ENCODE peak calls at places on chromosomes 5 and 9, in seven cellular contexts. W, O, I, Q, V, Z and E are unnamed samples.

GRCh38 chr5:134175874-134176522 is 752 bp downstream of the SKP1 start:
- DNase-seq in Z (no peak), O (no peak), V (peak; percentile 47), I (peak; percentile 85), W (peak; percentile 25), Q (peak; percentile 42), E (no peak)

GRCh38 chr9:112218908-112219307 is 43.8 kb upstream of the SUSD1 start:
- DNase-seq in Q (no peak), Z (no peak), O (no peak), W (no peak), I (no peak), V (no peak), E (no peak)

GRCh38 chr9:114968710-114969109 is 38.3 kb upstream of the TNFSF8 start:
- DNase-seq in Q (peak; percentile 73), Z (no peak), W (peak; percentile 17), I (no peak), O (no peak), V (peak; percentile 59), E (no peak)

GRCh38 chr5:134143964-134144941 is 29.8 kb downstream of the TCF7 start:
- DNase-seq in W (no peak), V (no peak), Q (no peak), Z (no peak), I (peak; percentile 69), O (no peak), E (no peak)

GRCh38 chr5:114055810-114056476 is 305.9 kb upstream of the KCNN2 start:
- DNase-seq in Q (peak; percentile 41), Z (peak; percentile 21), V (peak; percentile 22), I (no peak), O (peak; percentile 54), W (peak; percentile 1), E (no peak)

GRCh38 chr5:131825404-131826013 is 28.7 kb upstream of the FNIP1 start:
- DNase-seq in O (no peak), Z (no peak), Q (peak; percentile 28), V (peak; percentile 67), I (no peak), W (no peak), E (no peak)

GRCh38 chr5:3993856-3994473 is 398.3 kb downstream of the IRX1 start:
- DNase-seq in Q (no peak), Z (no peak), I (no peak), V (no peak), O (no peak), W (no peak), E (no peak)

GRCh38 chr9:127388037-127388855 is 8.7 kb upstream of the SLC2A8 start:
- DNase-seq in O (no peak), Z (no peak), Q (peak; percentile 38), V (peak; percentile 97), W (peak; percentile 98), I (peak; percentile 95), E (no peak)

GRCh38 chr9:23551929-23552707 is 273.9 kb downstream of the ELAVL2 start:
- DNase-seq in V (no peak), Q (no peak), I (no peak), W (no peak), O (no peak), Z (no peak), E (no peak)

GRCh38 chr5:64437496-64437895 is 68.3 kb upstream of the RGS7BP start:
- DNase-seq in W (no peak), V (peak; percentile 22), Z (no peak), I (no peak), O (no peak), Q (no peak), E (no peak)

GRCh38 chr9:18747590-18747989 is 273.6 kb downstream of the ADAMTSL1 start:
- DNase-seq in V (no peak), O (no peak), Q (no peak), Z (no peak), I (no peak), W (peak; percentile 5), E (no peak)

GRCh38 chr5:181098642-181099452 is 32.1 kb downstream of the OR2V1 start:
- DNase-seq in Z (no peak), O (peak; percentile 52), V (no peak), I (no peak), Q (peak; percentile 37), W (no peak), E (no peak)

GRCh38 chr9:100213730-100214477 is 114.9 kb downstream of the INVS start:
- DNase-seq in Z (no peak), Q (peak; percentile 94), W (peak; percentile 88), O (no peak), V (peak; percentile 38), I (peak; percentile 51), E (no peak)

GRCh38 chr9:73230257-73230656 is 78.6 kb downstream of the ANXA1 start:
- DNase-seq in Q (no peak), I (no peak), O (no peak), V (no peak), Z (no peak), W (no peak), E (no peak)

GRCh38 chr9:130793589-130793988 is 41.5 kb upstream of the ABL1 start:
- DNase-seq in V (no peak), O (no peak), Q (no peak), Z (no peak), I (no peak), W (no peak), E (no peak)

GRCh38 chr9:123417289-123418051 is 61.5 kb downstream of the CRB2 start:
- DNase-seq in Q (no peak), I (no peak), Z (no peak), V (no peak), O (no peak), W (no peak), E (no peak)

GRCh38 chr9:93623736-93624135 is 47.4 kb downstream of the PHF2 start:
- DNase-seq in I (no peak), Q (no peak), W (no peak), V (no peak), Z (no peak), O (no peak), E (no peak)
- H2BK5ac ChIP-seq in I (no peak overlapping the region), Q (no peak overlapping the region), W (no peak overlapping the region), V (no peak overlapping the region), Z (no peak overlapping the region), O (no peak overlapping the region), E (no peak overlapping the region)

DNA sequence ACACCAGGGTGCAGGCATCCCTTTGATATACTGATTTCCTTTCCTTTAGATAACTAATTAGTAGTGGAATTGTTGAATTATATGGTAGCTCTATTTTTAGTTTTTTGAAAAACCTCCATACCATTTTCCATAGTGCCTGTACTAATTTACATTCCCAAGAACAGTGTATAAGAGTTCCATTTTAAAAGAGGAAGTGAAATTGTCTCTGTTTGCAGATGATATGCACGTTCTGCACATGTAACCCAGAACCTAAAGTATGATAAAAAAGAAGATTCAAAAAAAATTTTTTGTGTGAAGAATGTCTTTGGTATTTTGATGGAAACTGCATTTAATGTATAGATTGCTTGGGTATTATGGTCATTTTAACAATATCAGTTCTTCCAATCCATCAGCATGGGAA is 424.0 kb upstream of the CCNH start:
- DNase-seq in I (no peak), W (no peak), Q (no peak), V (no peak), O (no peak), Z (no peak), E (no peak)
- H2BK5ac ChIP-seq in I (no peak overlapping the region), W (no peak overlapping the region), Q (no peak overlapping the region), V (no peak overlapping the region), O (no peak overlapping the region), Z (no peak overlapping the region), E (no peak overlapping the region)

GRCh38 chr5:62064993-62065392 is 241.0 kb upstream of the KIF2A start:
- DNase-seq in Z (no peak), V (no peak), I (no peak), Q (no peak), O (no peak), W (no peak), E (no peak)

GRCh38 chr5:62068554-62068953 is 237.5 kb upstream of the KIF2A start:
- DNase-seq in I (no peak), V (no peak), Z (no peak), O (no peak), Q (no peak), W (no peak), E (no peak)

DNA sequence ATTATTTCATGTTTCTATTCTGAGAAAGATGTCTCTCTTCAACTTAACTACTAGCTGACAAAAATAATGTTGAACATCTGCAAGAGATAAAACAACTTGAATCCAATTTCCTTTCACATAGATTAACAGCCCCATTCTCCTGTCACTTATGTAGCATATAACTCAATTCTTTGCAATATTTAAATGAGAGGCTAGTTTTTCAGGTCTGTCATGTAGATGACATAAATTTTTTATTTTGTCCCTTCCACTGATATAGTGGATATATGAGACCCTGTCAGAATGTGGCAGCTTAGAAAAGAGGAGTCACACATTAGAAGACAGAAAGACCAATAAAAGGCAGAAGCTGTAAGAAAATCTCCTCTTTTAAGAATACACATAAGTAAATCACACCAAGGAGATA is 239.1 kb upstream of the KIF2A start:
- DNase-seq in Q (no peak), I (no peak), O (no peak), Z (no peak), V (no peak), W (no peak), E (no peak)
- H2BK5ac ChIP-seq in Q (no peak overlapping the region), I (no peak overlapping the region), O (no peak overlapping the region), Z (no peak overlapping the region), V (no peak overlapping the region), W (no peak overlapping the region), E (no peak overlapping the region)

GRCh38 chr5:150329881-150330876 is 27.3 kb upstream of the TCOF1 start:
- DNase-seq in Q (no peak), O (no peak), Z (no peak), V (no peak), W (no peak), I (no peak), E (no peak)
- H2BK5ac ChIP-seq in Q (no peak overlapping the region), O (no peak overlapping the region), Z (no peak overlapping the region), V (no peak overlapping the region), W (no peak overlapping the region), I (no peak overlapping the region), E (no peak overlapping the region)

GRCh38 chr9:74921732-74922131 is 31.0 kb downstream of the C9orf40 start:
- DNase-seq in I (no peak), O (no peak), Z (no peak), W (no peak), V (no peak), Q (no peak), E (no peak)
- H2BK5ac ChIP-seq in I (no peak overlapping the region), O (no peak overlapping the region), Z (no peak overlapping the region), W (no peak overlapping the region), V (no peak overlapping the region), Q (no peak overlapping the region), E (no peak overlapping the region)

GRCh38 chr9:94147776-94148175 is 63.5 kb downstream of the PTPDC1 start:
- DNase-seq in Z (no peak), V (no peak), I (no peak), W (no peak), O (no peak), Q (no peak), E (no peak)
- H2BK5ac ChIP-seq in Z (no peak overlapping the region), V (no peak overlapping the region), I (no peak overlapping the region), W (no peak overlapping the region), O (no peak overlapping the region), Q (peak overlapping the region; percentile 88), E (peak overlapping the region; percentile 66)